ENCODE peak calls at places on chromosomes 1 and 21, in five cellular contexts. K is testis, C is HAP-1, V is breast epithelium, I is spleen. O is an unnamed sample.

GRCh38 chr21:46500224-46500861 is 41.7 kb downstream of the DIP2A start:
- DNase-seq in K (no peak), C (no peak), V (no peak), I (no peak), O (no peak)

GRCh38 chr1:172719694-172720138 is 60.8 kb downstream of the FASLG start:
- DNase-seq in K (no peak), C (no peak), V (no peak), I (no peak), O (no peak)

GRCh38 chr21:35478096-35479080 is 429.3 kb upstream of the RUNX1 start:
- DNase-seq in K (no peak), C (no peak), V (no peak), I (no peak), O (no peak)

GRCh38 chr1:193417420-193417819 is 231.0 kb upstream of the B3GALT2 start:
- DNase-seq in K (no peak), C (no peak), V (no peak), I (no peak), O (peak)

GRCh38 chr1:7278045-7278444 is 492.8 kb downstream of the CAMTA1 start:
- DNase-seq in K (no peak), C (no peak), V (no peak), I (no peak), O (no peak)

GRCh38 chr21:38768385-38769071 is 37.2 kb upstream of the ETS2 start:
- DNase-seq in K (no peak), C (no peak), V (no peak), I (no peak), O (no peak)

GRCh38 chr1:14421977-14422609 is 176.4 kb upstream of the KAZN start:
- DNase-seq in K (no peak), C (no peak), V (no peak), I (no peak), O (no peak)

GRCh38 chr1:7346600-7347570 is 424.2 kb upstream of the VAMP3 start:
- DNase-seq in K (no peak), C (no peak), V (no peak), I (no peak), O (peak)

GRCh38 chr1:204341380-204341779 is 18.3 kb downstream of the PLEKHA6 start:
- DNase-seq in K (no peak), C (no peak), V (no peak), I (no peak), O (no peak)

GRCh38 chr1:7648761-7649384 is 122.2 kb upstream of the VAMP3 start:
- DNase-seq in K (peak), C (no peak), V (peak), I (no peak), O (no peak)

GRCh38 chr1:20486457-20487235 is 636 bp upstream of the CAMK2N1 start:
- DNase-seq in K (peak), C (peak), V (peak), I (no peak), O (peak)

GRCh38 chr1:20485527-20486456 is at the start of gene CAMK2N1:
- DNase-seq in K (peak), C (peak), V (peak), I (peak), O (peak)

GRCh38 chr1:20483833-20484525 is 2.0 kb downstream of the CAMK2N1 start:
- DNase-seq in K (peak), C (peak), V (no peak), I (no peak), O (no peak)

GRCh38 chr1:20484526-20485462 is 1.2 kb downstream of the CAMK2N1 start:
- DNase-seq in K (no peak), C (peak), V (no peak), I (no peak), O (no peak)

GRCh38 chr1:20487236-20487590 is 1.2 kb upstream of the CAMK2N1 start:
- DNase-seq in K (no peak), C (no peak), V (no peak), I (no peak), O (no peak)
- H3K4me3 ChIP-seq in K (no peak), C (no peak), V (peak), I (peak), O (no peak)

GRCh38 chr1:70204139-70204538 is 1.2 kb downstream of the LRRC40 start:
- DNase-seq in K (no peak), C (no peak), V (no peak), I (no peak), O (no peak)
- H3K4me3 ChIP-seq in K (no peak), C (peak), V (peak), I (peak), O (no peak)

GRCh38 chr1:27570383-27570755 is 33.6 kb downstream of the AHDC1 start:
- DNase-seq in K (no peak), C (no peak), V (no peak), I (no peak), O (no peak)

GRCh38 chr1:27572019-27572678 is 31.8 kb downstream of the AHDC1 start:
- DNase-seq in K (no peak), C (no peak), V (no peak), I (no peak), O (no peak)

GRCh38 chr1:27572679-27573426 is 31.1 kb downstream of the AHDC1 start:
- DNase-seq in K (no peak), C (peak), V (no peak), I (no peak), O (peak)

GRCh38 chr1:27570823-27571222 is 33.1 kb downstream of the AHDC1 start:
- DNase-seq in K (no peak), C (no peak), V (no peak), I (no peak), O (no peak)

DNA sequence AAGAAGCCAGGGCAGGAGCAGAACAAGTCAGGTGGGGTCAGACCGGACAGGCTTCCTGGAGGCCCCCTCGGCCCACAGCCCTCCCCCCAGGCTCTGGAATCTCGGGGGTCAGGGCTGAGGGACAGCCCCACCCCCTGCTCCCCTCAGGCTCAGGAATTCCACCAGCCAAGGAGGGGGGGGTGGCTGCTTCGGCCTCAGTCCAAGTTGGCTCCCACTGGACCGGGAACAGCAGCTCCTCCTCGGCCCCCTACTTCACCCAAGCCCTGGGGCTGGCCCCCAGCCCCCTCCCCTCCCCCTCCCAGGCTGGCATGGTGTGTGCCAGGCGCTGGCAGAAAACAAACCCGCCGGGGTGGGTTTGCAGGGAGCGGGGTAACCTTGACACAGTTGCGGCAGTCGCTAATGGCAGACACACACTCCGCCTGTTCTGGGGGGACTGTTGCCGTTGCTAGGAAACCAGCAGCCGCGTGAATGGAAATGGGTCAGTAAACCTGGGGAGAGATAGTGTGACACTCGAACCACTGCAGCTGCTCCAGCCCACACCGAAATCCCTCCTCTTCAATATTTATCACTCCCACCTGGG is 32.4 kb downstream of the AHDC1 start:
- DNase-seq in K (peak), C (no peak), V (no peak), I (no peak), O (no peak)
- H3K4me3 ChIP-seq in K (no peak), C (no peak), V (peak), I (peak), O (no peak)

DNA sequence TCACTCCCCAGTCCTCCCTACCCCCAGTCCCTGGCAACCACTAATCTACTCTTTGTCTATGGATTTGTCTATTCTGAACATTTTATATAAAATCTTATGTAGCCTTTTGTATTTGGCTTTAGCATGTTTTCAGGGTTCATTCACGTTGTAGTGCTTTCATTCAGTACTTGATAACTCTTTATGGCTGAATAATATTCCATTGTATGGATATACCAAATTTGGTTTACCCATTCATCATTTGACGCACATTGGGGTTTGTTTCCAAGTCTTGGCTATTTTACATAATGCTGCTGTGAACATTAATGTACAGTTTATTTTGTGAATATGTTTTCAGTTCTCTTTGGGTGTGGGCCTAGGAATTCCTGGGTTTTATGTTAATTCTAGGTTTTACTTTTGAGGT is 2.6 kb downstream of the KDM1A start:
- DNase-seq in K (no peak), C (no peak), V (no peak), I (no peak), O (no peak)
- H3K4me3 ChIP-seq in K (no peak), C (peak), V (no peak), I (peak), O (no peak)

GRCh38 chr1:223521150-223521549 is 127.9 kb downstream of the CCDC185 start:
- DNase-seq in K (no peak), C (no peak), V (no peak), I (no peak), O (no peak)
- H3K4me3 ChIP-seq in K (no peak), C (no peak), V (no peak), I (no peak), O (no peak)

GRCh38 chr1:22710688-22711024 is at the start of gene EPHB2:
- DNase-seq in K (peak), C (peak), V (no peak), I (no peak), O (peak)
- H3K4me3 ChIP-seq in K (peak), C (peak), V (peak), I (peak), O (peak)

DNA sequence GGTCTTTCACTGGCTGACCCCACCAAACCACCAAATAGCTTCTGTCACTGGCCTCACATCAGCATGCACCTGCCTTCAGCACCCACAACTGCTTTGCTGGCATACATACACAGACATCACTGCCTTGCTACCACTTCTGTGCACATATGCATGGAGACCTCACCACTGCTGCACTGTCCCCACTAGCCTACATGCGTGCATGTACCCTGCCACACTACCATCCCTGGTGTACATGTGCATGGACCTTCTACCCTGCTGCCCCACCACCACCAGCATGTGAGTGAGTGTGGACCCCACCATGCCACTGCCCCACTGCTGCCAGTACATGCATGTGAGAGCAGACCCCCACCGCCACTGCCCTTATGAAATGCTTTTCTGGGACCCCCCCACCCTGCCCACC is 6.1 kb downstream of the CD1C start:
- DNase-seq in K (no peak), C (no peak), V (no peak), I (no peak), O (no peak)
- H3K4me3 ChIP-seq in K (no peak), C (no peak), V (no peak), I (no peak), O (no peak)

DNA sequence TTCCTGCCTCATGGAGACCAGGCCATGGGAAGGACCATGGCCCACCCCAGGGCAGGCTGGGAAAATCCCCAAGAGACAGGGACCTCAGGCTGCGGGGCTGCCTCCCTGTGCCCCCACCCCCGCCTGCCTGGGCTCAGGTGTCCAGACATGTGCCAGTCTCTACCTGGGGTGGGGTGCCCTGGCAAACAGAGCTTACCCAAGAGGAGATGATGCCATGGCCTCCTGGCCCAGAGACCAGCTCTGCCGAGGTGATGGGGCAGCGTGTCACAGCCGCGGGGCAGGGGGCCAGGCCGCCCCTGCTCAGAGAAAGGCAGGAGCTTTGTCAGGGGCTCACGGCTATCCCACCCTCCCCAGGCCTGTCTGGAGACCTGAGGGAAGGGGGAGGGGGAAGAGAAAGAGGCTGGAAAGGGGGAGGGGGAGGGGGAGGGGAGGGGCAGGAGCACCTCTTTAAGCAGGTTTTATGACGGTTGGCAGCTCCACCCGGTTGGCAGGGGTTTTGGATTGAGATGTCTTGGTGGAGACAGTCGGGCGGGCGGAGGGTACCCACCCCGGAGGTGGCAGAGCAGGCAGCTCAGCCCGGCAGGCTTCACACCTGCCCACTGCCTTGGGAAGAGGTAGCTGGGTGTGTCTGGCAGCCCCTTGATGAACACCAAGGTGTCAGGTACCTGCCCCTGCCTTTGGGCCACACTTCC is 101.5 kb upstream of the IFFO2 start:
- DNase-seq in K (no peak), C (no peak), V (no peak), I (no peak), O (no peak)
- H3K4me3 ChIP-seq in K (no peak), C (no peak), V (no peak), I (no peak), O (no peak)

GRCh38 chr1:26533951-26534514 is 4.5 kb downstream of the RPS6KA1 start:
- DNase-seq in K (no peak), C (no peak), V (no peak), I (no peak), O (no peak)

GRCh38 chr1:26530898-26531598 is 1.5 kb downstream of the RPS6KA1 start:
- DNase-seq in K (peak), C (peak), V (peak), I (peak), O (no peak)

GRCh38 chr1:26530540-26530897 is 958 bp downstream of the RPS6KA1 start:
- DNase-seq in K (no peak), C (no peak), V (no peak), I (no peak), O (no peak)

GRCh38 chr1:26529655-26530539 is at the start of gene RPS6KA1:
- DNase-seq in K (peak), C (peak), V (peak), I (peak), O (peak)

DNA sequence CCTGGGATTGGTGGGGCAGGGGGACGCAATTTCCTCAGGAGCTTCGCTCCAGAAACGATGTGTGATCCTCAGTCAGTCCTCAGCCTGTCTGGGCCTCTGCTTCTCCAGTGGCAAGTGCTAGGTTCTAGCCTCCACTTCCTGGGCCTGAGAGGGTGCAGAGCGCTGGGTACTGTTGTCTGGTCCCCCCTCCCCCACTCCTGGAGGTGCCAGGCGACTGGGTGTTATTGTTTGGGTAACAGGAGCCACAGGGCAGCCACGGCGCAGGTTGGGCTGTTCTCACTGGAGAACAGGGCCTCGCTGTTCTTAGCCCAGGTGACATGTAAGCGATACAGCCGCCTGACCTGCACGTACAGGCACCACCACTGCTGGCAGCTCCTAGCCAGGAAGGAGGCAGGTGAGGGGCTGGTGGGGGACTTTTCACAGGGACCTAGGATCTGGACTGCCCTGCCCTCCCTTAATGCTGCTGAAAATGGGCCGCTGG is 2.1 kb downstream of the RPS6KA1 start:
- DNase-seq in K (no peak), C (no peak), V (peak), I (no peak), O (no peak)
- H3K4me3 ChIP-seq in K (no peak), C (peak), V (peak), I (peak), O (no peak)

GRCh38 chr1:175003521-175003920 is 3.8 kb downstream of the CACYBP start:
- DNase-seq in K (no peak), C (no peak), V (no peak), I (no peak), O (no peak)
- H3K4me3 ChIP-seq in K (no peak), C (no peak), V (no peak), I (no peak), O (no peak)

O was measured in aorta.